ENCODE peak calls at places on chromosomes 12 and 14, in nine cellular contexts. W is GM20000, L is HAP-1, B is T-helper 17 cell, M is GM04504, E is SJSA1, N is T follicular helper cell, G is HFFc6, D is ACHN. H is an unnamed sample.
A peak's percentile ranks its signal among the peaks of the same experiment; 100 is the strongest.

GRCh38 chr14:85087201-85087600 is 442.7 kb upstream of the FLRT2 start:
- DNase-seq in B (no peak), G (peak; percentile 19), M (no peak), N (no peak), W (no peak), E (no peak), D (no peak), L (no peak), H (no peak)

GRCh38 chr14:75876526-75876925 is 105.3 kb downstream of the TGFB3 start:
- DNase-seq in G (no peak), M (no peak), L (no peak), N (no peak), D (no peak), B (no peak), E (no peak), W (no peak), H (peak; percentile 36)

GRCh38 chr12:11718768-11719253 is 69.3 kb downstream of the ETV6 start:
- DNase-seq in L (no peak), B (no peak), N (no peak), E (peak; percentile 67), G (peak; percentile 82), M (no peak), W (no peak), D (no peak), H (no peak)

GRCh38 chr12:18955594-18955993 is 173.9 kb upstream of the PLEKHA5 start:
- DNase-seq in D (no peak), M (peak; percentile 17), G (peak; percentile 66), B (no peak), N (no peak), L (no peak), E (no peak), W (no peak), H (no peak)

GRCh38 chr14:94180655-94181271 is 6.6 kb downstream of the PPP4R4 start:
- DNase-seq in L (peak; percentile 60), E (peak; percentile 34), W (peak; percentile 55), G (peak; percentile 17), M (peak; percentile 12), D (peak; percentile 75), N (no peak), B (no peak), H (peak; percentile 13)

GRCh38 chr12:114407566-114408411 is 1.8 kb upstream of the TBX5 start:
- DNase-seq in B (no peak), N (no peak), W (no peak), E (no peak), G (peak; percentile 80), M (no peak), L (peak; percentile 81), D (no peak), H (no peak)

GRCh38 chr14:68951051-68951797 is 27.9 kb downstream of the ACTN1 start:
- DNase-seq in B (no peak), M (peak; percentile 98), D (peak; percentile 93), W (no peak), G (peak; percentile 98), E (peak; percentile 96), L (no peak), N (no peak), H (peak; percentile 60)

GRCh38 chr12:27807063-27807703 is 27.1 kb upstream of the MANSC4 start:
- DNase-seq in L (no peak), D (no peak), G (no peak), W (no peak), B (no peak), N (no peak), E (peak; percentile 30), M (no peak), H (no peak)

GRCh38 chr12:8638951-8639350 is 23.7 kb downstream of the MFAP5 start:
- DNase-seq in N (no peak), E (no peak), B (no peak), L (no peak), D (no peak), W (no peak), M (no peak), G (no peak), H (no peak)

GRCh38 chr12:96078281-96078761 is 42.9 kb upstream of the LTA4H start:
- DNase-seq in W (no peak), E (no peak), D (no peak), G (no peak), M (no peak), L (no peak), N (no peak), B (no peak), H (peak; percentile 62)

GRCh38 chr12:21301-22189 is 45.0 kb upstream of the IQSEC3 start:
- DNase-seq in G (no peak), W (peak; percentile 64), L (no peak), M (no peak), D (peak; percentile 1), N (no peak), E (no peak), B (no peak), H (no peak)

GRCh38 chr12:90695415-90695814 is 259.6 kb downstream of the CCER1 start:
- DNase-seq in E (no peak), G (no peak), D (peak; percentile 19), M (no peak), L (no peak), W (no peak), N (no peak), B (no peak), H (no peak)

GRCh38 chr14:31336646-31337045 is 83.7 kb downstream of the HEATR5A start:
- DNase-seq in G (peak; percentile 48), L (peak; percentile 27), M (no peak), B (no peak), E (no peak), N (no peak), D (no peak), W (no peak), H (no peak)

GRCh38 chr14:36383674-36384421 is 63.4 kb upstream of the MBIP start:
- DNase-seq in D (no peak), E (peak; percentile 28), W (no peak), M (no peak), N (no peak), L (peak; percentile 13), G (no peak), B (no peak), H (no peak)

GRCh38 chr14:26596722-26597030 is 1.2 kb downstream of the NOVA1 start:
- DNase-seq in D (peak; percentile 3), B (no peak), L (peak; percentile 25), E (no peak), G (no peak), N (no peak), M (no peak), W (no peak), H (no peak)

GRCh38 chr12:31246470-31246850 is 79.5 kb downstream of the SINHCAF start:
- DNase-seq in N (no peak), B (no peak), W (no peak), G (no peak), M (no peak), D (no peak), L (no peak), E (no peak), H (no peak)

GRCh38 chr12:114692558-114693531 is 8.9 kb upstream of the TBX3 start:
- DNase-seq in M (no peak), D (no peak), E (no peak), L (peak; percentile 55), W (no peak), N (no peak), G (no peak), B (no peak), H (no peak)

GRCh38 chr14:92692822-92693226 is 55.6 kb downstream of the LGMN start:
- DNase-seq in M (no peak), E (no peak), D (no peak), G (no peak), L (no peak), N (no peak), B (peak; percentile 22), W (no peak), H (no peak)

GRCh38 chr12:19431407-19432308 is 7.6 kb upstream of the AEBP2 start:
- DNase-seq in D (peak; percentile 42), N (no peak), W (peak; percentile 40), M (peak; percentile 59), G (peak; percentile 93), B (no peak), E (no peak), L (peak; percentile 86), H (peak; percentile 43)

GRCh38 chr12:93186131-93186530 is 191.6 kb upstream of the NUDT4 start:
- DNase-seq in B (no peak), E (no peak), W (no peak), D (no peak), N (no peak), M (no peak), G (no peak), L (no peak), H (no peak)

GRCh38 chr12:107461222-107461980 is 224.2 kb upstream of the PWP1 start:
- DNase-seq in G (peak; percentile 27), D (no peak), E (peak; percentile 95), N (no peak), M (peak; percentile 48), B (no peak), L (peak; percentile 12), W (no peak), H (peak; percentile 86)

GRCh38 chr12:109218996-109219395 is 90.1 kb downstream of the FOXN4 start:
- DNase-seq in L (no peak), N (no peak), B (no peak), D (no peak), W (no peak), G (no peak), E (no peak), M (no peak), H (no peak)

GRCh38 chr12:90262261-90262660 is 553.6 kb upstream of the ATP2B1 start:
- DNase-seq in E (no peak), L (no peak), N (no peak), M (peak; percentile 16), W (no peak), G (peak; percentile 43), D (no peak), B (no peak), H (no peak)

GRCh38 chr12:104356231-104357115 is 52.9 kb downstream of the EID3 start:
- DNase-seq in E (no peak), G (no peak), N (no peak), L (no peak), D (no peak), W (no peak), B (no peak), M (no peak), H (no peak)

GRCh38 chr14:33062881-33063280 is 124.2 kb downstream of the NPAS3 start:
- DNase-seq in M (peak; percentile 20), G (no peak), E (no peak), L (no peak), N (no peak), W (no peak), B (no peak), D (no peak), H (peak; percentile 75)

GRCh38 chr12:13428538-13429265 is 232.2 kb downstream of the EMP1 start:
- DNase-seq in D (no peak), N (no peak), M (peak; percentile 48), G (no peak), B (no peak), L (no peak), W (no peak), E (no peak), H (peak; percentile 22)

GRCh38 chr12:51943346-51943745 is 8.2 kb upstream of the ACVR1B start:
- DNase-seq in W (no peak), M (no peak), B (no peak), E (no peak), N (no peak), L (no peak), D (no peak), G (no peak), H (no peak)

GRCh38 chr12:65779091-65779642 is 45.1 kb upstream of the HMGA2 start:
- DNase-seq in L (peak; percentile 24), G (peak; percentile 30), W (no peak), E (peak; percentile 100), D (peak; percentile 74), N (no peak), B (no peak), M (no peak), H (no peak)

GRCh38 chr12:57766464-57767311 is at the start of gene CYP27B1:
- DNase-seq in D (peak; percentile 52), W (no peak), B (no peak), L (peak; percentile 89), G (no peak), N (no peak), E (no peak), M (no peak), H (no peak)

GRCh38 chr12:60849723-60850122 is 1253.9 kb downstream of the SLC16A7 start:
- DNase-seq in N (no peak), G (no peak), B (no peak), E (no peak), M (no peak), L (no peak), D (no peak), W (no peak), H (no peak)

GRCh38 chr12:94686834-94687628 is 36.7 kb upstream of the TMCC3 start:
- DNase-seq in M (no peak), W (no peak), N (no peak), E (no peak), D (no peak), L (no peak), G (no peak), B (no peak), H (no peak)

H was measured in astrocyte of the cerebellum.